ENCODE peak calls at places on chromosomes 1 and 21, in nine cellular contexts. X is SK-N-SH, P is prostate gland, Z is suprapubic skin, H is K562, Q is Panc1, A is breast epithelium, M is GM23338, S is sigmoid colon. I is an unnamed sample.

GRCh38 chr1:236176337-236177336 is 34.3 kb downstream of the GPR137B start:
- DNase-seq in X (no peak), P (no peak), Z (no peak), H (no peak), Q (no peak), A (no peak), M (no peak), S (no peak), I (no peak)

GRCh38 chr1:111151838-111152237 is 11.8 kb downstream of the CEPT1 start:
- DNase-seq in X (no peak), P (no peak), Z (no peak), H (no peak), Q (no peak), A (no peak), M (no peak), S (no peak), I (no peak)

GRCh38 chr1:27357281-27358037 is 9.3 kb downstream of the MAP3K6 start:
- DNase-seq in X (peak), P (peak), Z (no peak), H (peak), Q (no peak), A (peak), M (peak), S (peak), I (peak)

GRCh38 chr1:40824591-40825429 is 37.4 kb downstream of the CITED4 start:
- DNase-seq in X (no peak), P (no peak), Z (no peak), H (no peak), Q (no peak), A (no peak), M (peak), S (no peak), I (no peak)

GRCh38 chr1:23194119-23194984 is 22.9 kb downstream of the HTR1D start:
- DNase-seq in X (no peak), P (no peak), Z (no peak), H (no peak), Q (peak), A (no peak), M (no peak), S (no peak), I (no peak)

GRCh38 chr1:155016231-155016831 is 13.7 kb downstream of the ZBTB7B start:
- DNase-seq in X (no peak), P (no peak), Z (no peak), H (no peak), Q (no peak), A (no peak), M (no peak), S (peak), I (no peak)

GRCh38 chr1:74271503-74271902 is 36.3 kb downstream of the TNNI3K start:
- DNase-seq in X (no peak), P (no peak), Z (no peak), H (no peak), Q (no peak), A (no peak), M (peak), S (no peak), I (no peak)

GRCh38 chr1:97919568-97920261 is 1.1 kb downstream of the DPYD start:
- DNase-seq in X (no peak), P (no peak), Z (no peak), H (no peak), Q (no peak), A (no peak), M (peak), S (no peak), I (no peak)

GRCh38 chr1:111779546-111779945 is 23.8 kb downstream of the DDX20 start:
- DNase-seq in X (no peak), P (no peak), Z (no peak), H (no peak), Q (no peak), A (no peak), M (no peak), S (no peak), I (no peak)

GRCh38 chr1:8448906-8449661 is 131.2 kb downstream of the SLC45A1 start:
- DNase-seq in X (no peak), P (peak), Z (no peak), H (no peak), Q (no peak), A (no peak), M (no peak), S (peak), I (no peak)

GRCh38 chr1:10640079-10640578 is 156.3 kb downstream of the CASZ1 start:
- DNase-seq in X (peak), P (no peak), Z (no peak), H (no peak), Q (no peak), A (no peak), M (peak), S (no peak), I (peak)

GRCh38 chr1:204680461-204680860 is 5.1 kb downstream of the LRRN2 start:
- DNase-seq in X (peak), P (no peak), Z (no peak), H (no peak), Q (no peak), A (no peak), M (no peak), S (no peak), I (no peak)

GRCh38 chr1:84377480-84378095 is 20.7 kb upstream of the DNASE2B start:
- DNase-seq in X (no peak), P (no peak), Z (no peak), H (peak), Q (no peak), A (no peak), M (no peak), S (no peak), I (no peak)

GRCh38 chr21:41817228-41817627 is 50.4 kb upstream of the RIPK4 start:
- DNase-seq in X (peak), P (peak), Z (peak), H (peak), Q (no peak), A (no peak), M (peak), S (peak), I (peak)

GRCh38 chr1:9093581-9093980 is 24.1 kb upstream of the SLC2A5 start:
- DNase-seq in X (no peak), P (no peak), Z (no peak), H (no peak), Q (no peak), A (no peak), M (no peak), S (no peak), I (no peak)

GRCh38 chr1:105172803-105173202 is 1423.1 kb downstream of the AMY1C start:
- DNase-seq in X (no peak), P (no peak), Z (no peak), H (no peak), Q (no peak), A (no peak), M (no peak), S (no peak), I (no peak)

GRCh38 chr1:183093821-183094287 is 70.6 kb downstream of the LAMC1 start:
- DNase-seq in X (no peak), P (no peak), Z (no peak), H (no peak), Q (no peak), A (peak), M (peak), S (no peak), I (no peak)

GRCh38 chr1:2534775-2535387 is 4.8 kb upstream of the HES5 start:
- DNase-seq in X (no peak), P (no peak), Z (no peak), H (no peak), Q (no peak), A (no peak), M (peak), S (no peak), I (no peak)

DNA sequence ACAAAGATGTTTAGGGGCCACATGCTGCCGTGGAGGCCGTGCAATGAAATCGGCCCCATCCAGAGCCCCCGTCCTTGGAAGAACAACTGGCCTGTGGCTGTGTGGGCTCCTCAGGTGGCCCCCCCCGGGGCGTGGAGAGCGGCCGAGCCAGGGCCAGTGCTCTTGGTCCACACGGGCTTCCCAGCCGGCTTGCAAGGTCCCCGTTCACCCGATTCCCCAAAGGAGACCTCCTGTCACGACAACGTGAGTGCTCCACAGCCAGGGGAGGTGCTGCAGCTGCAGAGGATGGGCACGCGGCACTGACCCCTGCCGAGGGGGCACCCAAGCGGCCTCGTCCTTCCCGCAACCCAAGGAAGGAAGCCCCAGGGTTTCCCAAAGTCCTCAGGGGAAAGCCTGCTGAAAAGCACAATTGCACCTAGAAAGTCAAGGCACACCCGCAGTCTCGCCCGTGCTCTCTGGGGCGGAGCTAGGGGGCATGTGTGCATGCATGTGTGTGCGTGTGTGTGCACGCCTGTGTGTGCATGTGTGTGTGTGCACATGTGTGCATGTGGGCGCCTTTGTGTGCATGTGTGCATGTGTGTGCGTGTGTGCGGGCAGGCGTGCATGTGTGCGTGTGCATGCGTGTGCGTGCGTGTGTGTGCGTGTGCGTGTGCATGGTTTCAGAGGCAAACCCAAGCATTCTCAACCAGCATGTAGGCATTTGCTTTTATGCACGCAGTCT is 48.2 kb downstream of the SLX9 start:
- DNase-seq in X (no peak), P (no peak), Z (peak), H (no peak), Q (no peak), A (no peak), M (no peak), S (peak), I (no peak)
- TF ChIP-seq POLR2AphosphoS5 in X (no peak), P (no peak), Z (no peak), H (no peak), Q (no peak), A (no peak), M (no peak), S (no peak), I (no peak)

GRCh38 chr1:233389867-233390266 is 62.3 kb downstream of the MAP3K21 start:
- DNase-seq in X (no peak), P (no peak), Z (no peak), H (no peak), Q (no peak), A (no peak), M (no peak), S (no peak), I (no peak)
- TF ChIP-seq CTCF in X (no peak), P (no peak), Z (no peak), H (no peak), Q (no peak), A (no peak), M (no peak), S (no peak), I (no peak)

GRCh38 chr1:15336866-15337265 is 72.8 kb upstream of the EFHD2 start:
- DNase-seq in X (no peak), P (no peak), Z (peak), H (no peak), Q (no peak), A (no peak), M (no peak), S (no peak), I (no peak)

GRCh38 chr1:15339580-15339979 is 70.1 kb upstream of the EFHD2 start:
- DNase-seq in X (no peak), P (no peak), Z (no peak), H (no peak), Q (no peak), A (no peak), M (no peak), S (no peak), I (peak)

GRCh38 chr1:15341228-15341627 is 68.5 kb upstream of the EFHD2 start:
- DNase-seq in X (no peak), P (no peak), Z (no peak), H (no peak), Q (no peak), A (no peak), M (no peak), S (no peak), I (no peak)

GRCh38 chr1:15334995-15335394 is 74.7 kb upstream of the EFHD2 start:
- DNase-seq in X (no peak), P (no peak), Z (no peak), H (no peak), Q (no peak), A (no peak), M (no peak), S (no peak), I (no peak)

GRCh38 chr1:15337656-15338402 is 71.9 kb upstream of the EFHD2 start:
- DNase-seq in X (no peak), P (no peak), Z (no peak), H (peak), Q (peak), A (no peak), M (no peak), S (no peak), I (no peak)
- TF ChIP-seq POLR2AphosphoS5 in X (no peak), P (no peak), Z (no peak), H (no peak), Q (no peak), A (no peak), M (no peak), S (peak), I (no peak)

DNA sequence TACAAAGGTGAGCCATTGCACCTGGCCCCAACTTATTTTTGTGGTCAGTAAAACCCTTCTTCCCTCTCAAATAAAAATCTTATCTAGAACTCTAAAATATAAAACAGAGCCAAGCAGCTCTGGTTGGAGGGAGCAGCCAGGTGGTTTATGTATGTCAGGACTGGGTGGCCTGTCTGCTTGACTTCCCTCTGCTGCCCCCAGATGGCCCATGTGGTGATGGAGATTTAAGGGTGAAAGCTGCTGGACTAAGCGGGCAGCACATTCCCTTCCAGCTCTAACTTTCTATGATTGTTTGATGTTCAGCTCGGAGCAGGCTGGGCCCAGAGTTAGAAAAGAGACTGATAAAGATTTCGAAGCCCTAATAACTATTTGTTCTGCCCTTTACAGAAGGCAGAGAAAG is 11.9 kb upstream of the PAQR6 start:
- DNase-seq in X (peak), P (no peak), Z (no peak), H (peak), Q (no peak), A (no peak), M (peak), S (no peak), I (no peak)
- TF ChIP-seq CTCF in X (peak), P (no peak), Z (no peak), H (peak), Q (no peak), A (no peak), M (peak), S (no peak), I (no peak)

DNA sequence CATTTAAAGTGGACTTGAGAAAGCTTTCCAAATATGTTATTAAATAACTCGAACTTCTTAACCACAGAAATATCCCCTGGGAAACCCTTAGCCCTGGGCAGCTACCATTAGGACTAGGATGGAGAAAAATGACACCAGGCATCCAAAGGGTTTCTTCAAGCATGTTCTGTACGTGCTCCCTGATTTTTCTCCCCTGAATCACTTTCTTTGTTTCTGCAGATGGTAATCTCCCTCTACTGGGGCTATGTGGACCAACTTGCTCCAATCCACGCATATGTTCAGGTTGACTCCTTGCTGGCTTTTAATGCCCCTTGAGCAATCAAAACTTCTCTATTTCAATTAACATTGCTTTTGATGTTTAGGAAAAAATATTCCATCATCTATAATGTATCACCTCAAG is 312.7 kb upstream of the C1orf87 start:
- DNase-seq in X (no peak), P (no peak), Z (no peak), H (no peak), Q (no peak), A (no peak), M (no peak), S (no peak), I (no peak)
- TF ChIP-seq POLR2AphosphoS5 in X (no peak), P (no peak), Z (no peak), H (no peak), Q (no peak), A (no peak), M (no peak), S (no peak), I (no peak)